ENCODE peak calls at places on chromosomes 1 and 21, in four cellular contexts. K, A, U and Q are unnamed samples.

GRCh38 chr1:116869611-116870010 is 40.1 kb upstream of the PTGFRN start:
- DNase-seq in A (no peak), U (no peak), K (no peak), Q (no peak)

GRCh38 chr1:169024800-169025253 is 81.7 kb upstream of the ATP1B1 start:
- DNase-seq in A (no peak), K (no peak), U (peak), Q (peak)

GRCh38 chr1:95582746-95583145 is 348.7 kb downstream of the RWDD3 start:
- DNase-seq in U (no peak), A (no peak), K (no peak), Q (no peak)

GRCh38 chr1:76680676-76681075 is 186.6 kb upstream of the ST6GALNAC5 start:
- DNase-seq in K (no peak), U (no peak), A (no peak), Q (no peak)

GRCh38 chr21:44884059-44884458 is 10.6 kb upstream of the PTTG1IP start:
- DNase-seq in U (no peak), A (no peak), K (no peak), Q (no peak)

GRCh38 chr1:201774224-201774982 is 54.6 kb upstream of the IPO9 start:
- DNase-seq in U (no peak), K (peak), A (peak), Q (no peak)

GRCh38 chr1:235901461-235901860 is 34.8 kb upstream of the LYST start:
- DNase-seq in K (peak), U (no peak), A (peak), Q (no peak)

GRCh38 chr1:237672748-237673147 is 218.0 kb downstream of the ZP4 start:
- DNase-seq in A (no peak), K (no peak), U (no peak), Q (no peak)

GRCh38 chr1:53172751-53173498 is 23.7 kb upstream of the CPT2 start:
- DNase-seq in U (no peak), A (peak), K (no peak), Q (no peak)

GRCh38 chr1:213070399-213070798 is 19.4 kb downstream of the RPS6KC1 start:
- DNase-seq in U (peak), A (peak), K (peak), Q (peak)

GRCh38 chr21:33026878-33027400 is 1.2 kb downstream of the OLIG2 start:
- DNase-seq in K (peak), A (peak), U (no peak), Q (no peak)

GRCh38 chr1:240342251-240342625 is 250.6 kb downstream of the FMN2 start:
- DNase-seq in K (peak), U (no peak), A (no peak), Q (no peak)

GRCh38 chr21:34673006-34673405 is 4.2 kb downstream of the CLIC6 start:
- DNase-seq in A (peak), K (no peak), U (no peak), Q (no peak)

GRCh38 chr1:75487399-75487798 is 123.5 kb downstream of the SLC44A5 start:
- DNase-seq in K (no peak), A (no peak), U (no peak), Q (no peak)

GRCh38 chr1:87335175-87335992 is 6.7 kb downstream of the LMO4 start:
- DNase-seq in A (no peak), U (no peak), K (peak), Q (peak)

GRCh38 chr1:116330846-116331245 is 42.2 kb upstream of the ATP1A1 start:
- DNase-seq in A (no peak), U (no peak), K (no peak), Q (no peak)

GRCh38 chr1:152543808-152544207 is 22.8 kb downstream of the LCE3E start:
- DNase-seq in A (no peak), U (no peak), K (no peak), Q (no peak)

GRCh38 chr1:207956976-207957375 is 46.1 kb upstream of the CD34 start:
- DNase-seq in A (no peak), K (no peak), U (no peak), Q (no peak)

GRCh38 chr1:186876436-186876835 is 47.7 kb downstream of the PLA2G4A start:
- DNase-seq in A (no peak), U (no peak), K (no peak), Q (no peak)

GRCh38 chr1:18569251-18569650 is 61.4 kb upstream of the PAX7 start:
- DNase-seq in A (no peak), U (no peak), K (no peak), Q (no peak)

GRCh38 chr1:235416662-235417049 is 49.4 kb downstream of the TBCE start:
- DNase-seq in U (no peak), K (peak), A (peak), Q (no peak)

GRCh38 chr1:69523032-69523431 is 44.7 kb upstream of the LRRC7 start:
- DNase-seq in A (peak), K (peak), U (peak), Q (no peak)

GRCh38 chr1:54120698-54121481 is 31.9 kb downstream of the CDCP2 start:
- DNase-seq in K (no peak), U (no peak), A (peak), Q (no peak)

GRCh38 chr1:65163193-65163805 is 15.3 kb downstream of the AK4 start:
- DNase-seq in U (no peak), K (no peak), A (peak), Q (no peak)

GRCh38 chr1:78370779-78371482 is 119.8 kb upstream of the PTGFR start:
- DNase-seq in K (peak), A (peak), U (peak), Q (no peak)

GRCh38 chr1:170758992-170759391 is 95.1 kb downstream of the PRRX1 start:
- DNase-seq in U (no peak), A (no peak), K (no peak), Q (no peak)

GRCh38 chr1:231363624-231364023 is 25.5 kb downstream of the SPRTN start:
- DNase-seq in U (no peak), A (no peak), K (no peak), Q (no peak)

GRCh38 chr1:20194770-20195463 is 8.6 kb upstream of the PLA2G2C start:
- DNase-seq in A (peak), K (peak), U (no peak), Q (no peak)

GRCh38 chr1:155134322-155134721 is 1.3 kb upstream of the SLC50A1 start:
- DNase-seq in A (no peak), K (no peak), U (no peak), Q (no peak)

GRCh38 chr1:89206361-89206760 is 7.6 kb upstream of the GBP4 start:
- DNase-seq in K (no peak), U (no peak), A (no peak), Q (no peak)

GRCh38 chr1:188669715-188670114 is 1807.9 kb downstream of the BRINP3 start:
- DNase-seq in A (no peak), K (peak), U (no peak), Q (no peak)

GRCh38 chr1:234226106-234226818 is 147.0 kb upstream of the COA6 start:
- DNase-seq in U (no peak), K (no peak), A (no peak), Q (no peak)

GRCh38 chr21:33478858-33479678 is 706 bp downstream of the TMEM50B start:
- DNase-seq in U (no peak), A (peak), K (peak), Q (peak)

GRCh38 chr1:26287033-26287711 is 7.3 kb downstream of the SH3BGRL3 start:
- DNase-seq in K (peak), A (peak), U (no peak), Q (peak)

GRCh38 chr1:26286064-26286416 is 6.2 kb downstream of the SH3BGRL3 start:
- DNase-seq in U (no peak), A (no peak), K (no peak), Q (no peak)

GRCh38 chr1:26284597-26285351 is 4.9 kb downstream of the SH3BGRL3 start:
- DNase-seq in A (peak), K (peak), U (peak), Q (peak)

GRCh38 chr1:26283871-26284596 is 4.1 kb downstream of the SH3BGRL3 start:
- DNase-seq in A (no peak), K (no peak), U (no peak), Q (no peak)

DNA sequence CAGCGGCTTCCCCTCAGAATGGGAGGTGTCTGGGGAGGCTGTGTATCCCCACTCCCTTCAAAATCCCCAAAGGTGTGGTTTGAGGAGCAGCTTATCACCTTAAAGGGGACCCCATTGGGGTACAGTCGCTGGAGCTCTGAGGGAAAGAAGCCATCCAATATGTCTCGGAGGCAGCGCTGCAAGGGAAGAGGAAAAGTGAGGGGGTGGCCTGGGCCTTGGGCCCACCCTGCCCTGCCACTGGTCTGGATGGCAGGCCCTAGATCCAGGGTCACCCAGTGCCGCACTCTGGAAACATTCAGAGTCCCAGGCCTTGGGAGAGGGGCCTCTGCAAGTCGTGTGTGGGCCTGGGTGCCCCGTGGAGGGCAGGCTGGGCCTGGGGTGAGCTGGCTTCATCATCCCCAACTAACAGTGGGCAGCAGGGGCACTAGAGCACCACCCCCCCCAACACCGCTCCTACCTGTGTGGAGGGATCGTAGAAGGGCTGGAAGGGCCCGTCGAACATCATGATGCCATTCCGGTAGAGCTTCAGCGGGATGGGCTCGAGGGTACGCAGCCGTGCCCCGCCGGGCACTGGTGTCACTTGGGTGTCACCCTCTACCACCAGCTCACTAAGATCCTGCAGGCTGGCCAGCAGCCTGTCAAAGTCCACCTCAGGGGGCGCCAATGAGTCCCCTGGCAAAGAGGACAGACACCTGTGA is 5.6 kb downstream of the SH3BGRL3 start:
- DNase-seq in U (no peak), K (no peak), A (no peak), Q (peak)
- TF ChIP-seq CTCF in U (peak), K (peak), A (peak), Q (peak)

DNA sequence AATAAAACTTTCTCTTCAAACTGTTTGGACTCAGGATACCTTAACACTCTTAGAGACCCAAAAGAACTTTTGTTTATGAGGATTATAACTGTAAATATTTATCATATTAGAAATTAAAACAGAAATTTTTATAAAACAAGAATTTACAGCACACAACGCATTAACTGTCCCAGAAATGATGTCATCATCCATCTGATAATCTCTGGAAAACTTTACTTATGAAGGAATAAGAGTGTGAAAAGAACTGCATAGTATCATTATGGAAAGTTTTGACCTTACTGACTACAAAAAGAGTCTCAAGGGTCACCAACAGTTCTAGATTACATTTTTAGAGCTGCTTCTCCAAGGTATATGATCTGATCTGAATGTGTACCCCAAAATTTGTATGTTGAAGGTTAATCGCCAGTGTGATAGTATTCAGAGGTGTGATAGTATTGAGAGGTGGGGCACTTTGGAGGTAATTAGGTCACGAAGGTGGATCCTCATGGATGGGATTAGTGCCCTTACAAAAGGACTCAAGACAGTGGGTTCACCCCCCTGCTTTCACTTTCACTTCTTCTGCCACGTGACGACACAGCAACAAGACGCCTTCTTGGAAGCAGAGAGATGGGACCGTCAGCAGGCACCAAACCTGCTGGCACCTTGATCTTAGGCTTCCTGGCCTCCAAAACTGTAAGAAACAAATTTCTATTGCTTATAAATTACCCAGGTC is 95.7 kb upstream of the NR5A2 start:
- DNase-seq in K (no peak), U (no peak), A (peak), Q (no peak)
- H3K4me3 ChIP-seq in K (no peak), U (no peak), A (no peak), Q (no peak)

GRCh38 chr1:209029737-209030136 is 553.8 kb upstream of the CAMK1G start:
- DNase-seq in U (no peak), A (no peak), K (no peak), Q (no peak)
- TF ChIP-seq CTCF in U (no peak), A (peak), K (no peak), Q (no peak)

DNA sequence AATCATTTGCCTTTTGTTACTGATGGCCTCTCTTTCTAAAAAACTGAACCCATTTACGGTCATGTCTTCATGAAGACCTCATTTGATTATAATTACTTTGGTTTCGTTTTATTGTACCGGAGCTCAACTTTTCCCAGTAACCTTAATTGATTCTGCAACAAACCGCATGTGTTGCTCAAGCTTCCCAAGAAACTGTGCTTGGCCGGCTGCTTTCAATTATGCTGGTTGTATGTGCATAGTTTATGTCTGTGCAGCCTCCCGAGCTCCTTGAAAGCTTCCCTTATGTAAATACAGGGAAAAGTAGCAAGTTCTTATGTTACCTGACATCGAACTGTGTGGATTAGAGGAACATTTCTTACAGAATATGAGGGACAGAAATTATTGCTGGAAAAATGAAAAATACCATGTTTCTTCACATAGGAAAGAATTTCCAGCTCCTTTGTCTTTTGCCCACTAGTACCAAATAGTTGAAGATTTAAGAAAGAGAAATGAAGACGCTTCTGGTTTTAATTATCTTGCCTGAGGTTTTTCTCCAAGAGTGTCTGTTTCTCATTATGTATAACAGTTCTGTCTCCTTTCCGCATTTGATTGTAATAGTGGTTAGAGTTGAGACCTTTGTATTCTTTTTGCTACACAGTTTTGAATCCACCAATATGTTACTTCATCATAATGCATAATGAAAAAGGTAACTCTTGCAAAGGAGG is 2.1 kb downstream of the VCAM1 start:
- DNase-seq in K (peak), A (peak), U (peak), Q (no peak)
- H3K4me3 ChIP-seq in K (peak), A (peak), U (peak), Q (no peak)

DNA sequence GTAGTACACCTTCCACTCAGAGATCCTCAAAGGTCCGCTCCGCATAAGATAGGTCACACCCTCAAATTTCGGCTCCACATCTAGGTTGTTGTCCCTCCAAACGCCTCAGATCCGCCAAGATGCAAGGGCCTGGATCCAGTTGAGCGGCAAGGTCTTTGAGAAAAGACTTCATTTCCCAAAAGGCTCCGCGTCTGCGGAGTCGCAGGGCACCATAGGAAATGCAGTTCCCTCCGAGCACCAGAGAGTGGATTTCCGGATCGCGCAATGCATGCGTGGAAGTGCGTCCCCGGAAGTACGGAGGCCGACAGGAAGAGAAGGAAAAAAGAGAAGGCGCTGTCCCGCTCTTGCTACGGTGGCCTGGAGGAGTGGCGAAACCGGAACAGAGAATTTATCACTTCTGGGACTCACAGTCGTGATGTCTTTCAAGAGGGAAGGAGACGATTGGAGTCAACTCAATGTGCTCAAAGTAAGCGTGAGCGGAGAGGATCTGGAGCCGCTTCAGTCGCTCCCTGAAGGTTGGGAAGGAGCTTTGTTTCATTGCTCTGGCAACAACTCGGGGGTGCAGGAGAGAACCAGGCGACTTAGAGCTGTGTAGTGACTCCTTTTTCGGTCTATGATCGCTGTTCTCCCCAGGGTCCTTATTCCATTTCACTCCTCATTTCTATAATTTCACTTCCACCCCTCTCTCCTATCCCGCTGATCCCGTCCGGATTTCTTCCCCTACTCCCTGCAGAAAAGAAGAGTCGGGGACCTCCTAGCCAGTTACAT is at the start of the genes LYSMD1 and SCNM1:
- DNase-seq in K (peak), A (peak), U (peak), Q (peak)
- TF ChIP-seq CTCF in K (peak), A (no peak), U (no peak), Q (no peak)

GRCh38 chr1:14017531-14017961 is 317.6 kb downstream of the PRDM2 start:
- DNase-seq in U (peak), A (peak), K (no peak), Q (no peak)
- H3K4me3 ChIP-seq in U (no peak), A (no peak), K (no peak), Q (no peak)

GRCh38 chr1:229839800-229840199 is 213.8 kb downstream of the URB2 start:
- DNase-seq in U (no peak), A (no peak), K (no peak), Q (no peak)
- TF ChIP-seq CTCF in U (no peak), A (no peak), K (no peak), Q (no peak)

GRCh38 chr1:9850442-9851162 is 26.8 kb upstream of the CLSTN1 start:
- DNase-seq in A (no peak), U (no peak), K (no peak), Q (peak)

GRCh38 chr1:9847269-9847668 is 23.5 kb upstream of the CLSTN1 start:
- DNase-seq in A (no peak), K (no peak), U (no peak), Q (no peak)

GRCh38 chr1:9852004-9852403 is 28.2 kb upstream of the CLSTN1 start:
- DNase-seq in U (no peak), K (no peak), A (no peak), Q (no peak)

GRCh38 chr1:9848022-9848421 is 24.3 kb upstream of the CLSTN1 start:
- DNase-seq in U (no peak), K (no peak), A (no peak), Q (no peak)

GRCh38 chr1:9849691-9850441 is 26.1 kb upstream of the CLSTN1 start:
- DNase-seq in A (no peak), K (no peak), U (no peak), Q (peak)
- H3K4me3 ChIP-seq in A (no peak), K (no peak), U (no peak), Q (no peak)

GRCh38 chr1:55239548-55239947 is 24.4 kb upstream of the USP24 start:
- DNase-seq in U (no peak), K (no peak), A (no peak), Q (no peak)
- TF ChIP-seq CTCF in U (no peak), K (no peak), A (no peak), Q (no peak)

DNA sequence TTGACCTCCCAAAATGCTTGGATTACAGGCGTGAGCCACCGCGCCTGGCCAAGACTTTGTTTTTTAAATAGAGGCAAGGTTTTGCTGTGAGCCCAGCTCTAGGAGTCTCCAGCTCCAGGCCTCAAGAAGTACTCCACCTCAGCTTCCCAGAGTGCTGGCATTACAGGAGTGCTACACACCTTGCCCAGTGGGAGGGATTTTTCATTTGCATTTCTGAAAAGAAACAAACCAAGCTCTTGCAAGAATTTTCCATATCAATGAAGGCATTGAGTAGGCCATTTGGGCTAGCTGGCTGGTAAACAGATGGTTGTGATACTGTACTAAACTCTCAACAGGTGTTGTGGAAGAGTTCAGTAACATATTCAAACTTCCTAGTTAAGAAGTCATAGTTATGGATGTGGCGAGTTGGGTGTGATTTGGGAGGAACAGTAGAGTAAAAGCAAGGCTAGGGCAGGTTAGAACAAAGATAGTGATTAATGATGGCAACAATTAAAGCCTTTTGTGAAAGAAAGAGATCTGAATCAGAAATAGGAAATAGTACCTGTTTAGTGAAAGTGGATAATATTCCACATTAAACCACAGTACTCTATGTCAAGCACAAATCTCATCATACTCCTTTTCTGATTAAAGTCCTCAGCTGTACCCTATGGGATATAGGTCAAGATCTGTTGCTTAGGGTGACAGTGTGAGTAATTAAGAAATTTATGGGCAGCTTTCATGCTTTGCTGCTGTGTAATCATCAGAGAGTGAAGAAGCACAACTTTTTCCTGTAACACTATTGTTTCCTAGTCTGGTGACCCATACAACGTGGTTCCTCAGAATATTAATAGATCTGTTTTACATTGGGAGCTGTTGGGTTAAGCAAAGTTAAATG is 10.7 kb downstream of the AKIRIN1 start:
- DNase-seq in U (no peak), A (no peak), K (no peak), Q (no peak)
- H3K4me3 ChIP-seq in U (no peak), A (no peak), K (no peak), Q (no peak)